ENCODE peak calls at places on chromosomes 5 and 9, in seven cellular contexts. One of them, this sample, is unnamed. For H3K4me1, the result is how much of the 10 kb centered on the place peaks cover.

GRCh38 chr5:57338068-57338848 is 144.4 kb downstream of the ACTBL2 start:
- DNase-seq in Peyer's patch: no peak
- DNase-seq in ovary: no peak
- DNase-seq in IMR-90: no peak
- DNase-seq in body of pancreas: peak
- DNase-seq in HCT116: peak
- DNase-seq in suprapubic skin: no peak
- DNase-seq in this sample: no peak

GRCh38 chr5:107812570-107813141 is 141.9 kb upstream of the EFNA5 start:
- DNase-seq in IMR-90: peak
- DNase-seq in HCT116: no peak
- DNase-seq in body of pancreas: no peak
- DNase-seq in Peyer's patch: no peak
- DNase-seq in suprapubic skin: no peak
- DNase-seq in ovary: no peak
- DNase-seq in this sample: no peak

GRCh38 chr5:64900618-64901017 is 131.9 kb downstream of the CWC27 start:
- DNase-seq in ovary: no peak
- DNase-seq in Peyer's patch: no peak
- DNase-seq in suprapubic skin: no peak
- DNase-seq in body of pancreas: no peak
- DNase-seq in HCT116: no peak
- DNase-seq in IMR-90: peak
- DNase-seq in this sample: no peak

GRCh38 chr5:71982717-71983395 is 124.4 kb upstream of the MAP1B start:
- DNase-seq in body of pancreas: no peak
- DNase-seq in suprapubic skin: no peak
- DNase-seq in IMR-90: no peak
- DNase-seq in ovary: no peak
- DNase-seq in HCT116: no peak
- DNase-seq in Peyer's patch: no peak
- DNase-seq in this sample: no peak

GRCh38 chr5:107478068-107478641 is 192.6 kb downstream of the EFNA5 start:
- DNase-seq in IMR-90: no peak
- DNase-seq in body of pancreas: no peak
- DNase-seq in ovary: no peak
- DNase-seq in suprapubic skin: no peak
- DNase-seq in Peyer's patch: no peak
- DNase-seq in HCT116: no peak
- DNase-seq in this sample: no peak

GRCh38 chr5:3594514-3595101 is 1.0 kb upstream of the IRX1 start:
- DNase-seq in ovary: no peak
- DNase-seq in body of pancreas: no peak
- DNase-seq in IMR-90: no peak
- DNase-seq in Peyer's patch: no peak
- DNase-seq in HCT116: no peak
- DNase-seq in suprapubic skin: no peak
- DNase-seq in this sample: no peak

GRCh38 chr5:79236364-79236969 is 536 bp downstream of the JMY start:
- DNase-seq in ovary: no peak
- DNase-seq in HCT116: no peak
- DNase-seq in body of pancreas: no peak
- DNase-seq in IMR-90: peak
- DNase-seq in suprapubic skin: peak
- DNase-seq in Peyer's patch: no peak
- DNase-seq in this sample: peak

GRCh38 chr5:82601085-82601484 is 322.9 kb upstream of the RPS23 start:
- DNase-seq in HCT116: no peak
- DNase-seq in ovary: no peak
- DNase-seq in IMR-90: no peak
- DNase-seq in Peyer's patch: peak
- DNase-seq in body of pancreas: no peak
- DNase-seq in suprapubic skin: no peak
- DNase-seq in this sample: no peak

GRCh38 chr9:109270971-109271900 is 49.6 kb downstream of the EPB41L4B start:
- DNase-seq in IMR-90: no peak
- DNase-seq in body of pancreas: no peak
- DNase-seq in HCT116: no peak
- DNase-seq in ovary: no peak
- DNase-seq in suprapubic skin: no peak
- DNase-seq in Peyer's patch: no peak
- DNase-seq in this sample: no peak

GRCh38 chr5:156595132-156595787 is 254.8 kb upstream of the PPP1R2B start:
- DNase-seq in IMR-90: no peak
- DNase-seq in suprapubic skin: no peak
- DNase-seq in ovary: no peak
- DNase-seq in Peyer's patch: no peak
- DNase-seq in body of pancreas: no peak
- DNase-seq in HCT116: no peak
- DNase-seq in this sample: no peak

GRCh38 chr9:105415344-105415980 is 32.4 kb upstream of the FSD1L start:
- DNase-seq in body of pancreas: peak
- DNase-seq in ovary: peak
- DNase-seq in IMR-90: peak
- DNase-seq in Peyer's patch: no peak
- DNase-seq in HCT116: peak
- DNase-seq in suprapubic skin: peak
- DNase-seq in this sample: peak

GRCh38 chr5:127564002-127564769 is 46.7 kb downstream of the PRRC1 start:
- DNase-seq in suprapubic skin: no peak
- DNase-seq in ovary: peak
- DNase-seq in body of pancreas: peak
- DNase-seq in Peyer's patch: no peak
- DNase-seq in IMR-90: peak
- DNase-seq in HCT116: peak
- DNase-seq in this sample: no peak

GRCh38 chr5:139635606-139636206 is 12.4 kb upstream of the CXXC5 start:
- DNase-seq in body of pancreas: peak
- DNase-seq in IMR-90: peak
- DNase-seq in HCT116: no peak
- DNase-seq in ovary: peak
- DNase-seq in suprapubic skin: peak
- DNase-seq in Peyer's patch: no peak
- DNase-seq in this sample: peak

GRCh38 chr9:122334916-122335315 is 35.9 kb upstream of the PTGS1 start:
- DNase-seq in IMR-90: peak
- DNase-seq in ovary: no peak
- DNase-seq in suprapubic skin: no peak
- DNase-seq in body of pancreas: no peak
- DNase-seq in HCT116: no peak
- DNase-seq in Peyer's patch: no peak
- DNase-seq in this sample: no peak

GRCh38 chr9:6686396-6686795 is 40.9 kb upstream of the GLDC start:
- DNase-seq in HCT116: no peak
- DNase-seq in ovary: no peak
- DNase-seq in Peyer's patch: no peak
- DNase-seq in IMR-90: peak
- DNase-seq in suprapubic skin: no peak
- DNase-seq in body of pancreas: no peak
- DNase-seq in this sample: no peak

GRCh38 chr5:38465702-38466443 is 90.6 kb downstream of the LIFR start:
- DNase-seq in HCT116: no peak
- DNase-seq in IMR-90: no peak
- DNase-seq in ovary: no peak
- DNase-seq in body of pancreas: no peak
- DNase-seq in Peyer's patch: no peak
- DNase-seq in suprapubic skin: no peak
- DNase-seq in this sample: no peak
- H3K4me1 ChIP-seq in HCT116: half or more
- H3K4me1 ChIP-seq in IMR-90: under half
- H3K4me1 ChIP-seq in ovary: under half
- H3K4me1 ChIP-seq in body of pancreas: under half
- H3K4me1 ChIP-seq in Peyer's patch: under half
- H3K4me1 ChIP-seq in suprapubic skin: half or more
- H3K4me1 ChIP-seq in this sample: under half

DNA sequence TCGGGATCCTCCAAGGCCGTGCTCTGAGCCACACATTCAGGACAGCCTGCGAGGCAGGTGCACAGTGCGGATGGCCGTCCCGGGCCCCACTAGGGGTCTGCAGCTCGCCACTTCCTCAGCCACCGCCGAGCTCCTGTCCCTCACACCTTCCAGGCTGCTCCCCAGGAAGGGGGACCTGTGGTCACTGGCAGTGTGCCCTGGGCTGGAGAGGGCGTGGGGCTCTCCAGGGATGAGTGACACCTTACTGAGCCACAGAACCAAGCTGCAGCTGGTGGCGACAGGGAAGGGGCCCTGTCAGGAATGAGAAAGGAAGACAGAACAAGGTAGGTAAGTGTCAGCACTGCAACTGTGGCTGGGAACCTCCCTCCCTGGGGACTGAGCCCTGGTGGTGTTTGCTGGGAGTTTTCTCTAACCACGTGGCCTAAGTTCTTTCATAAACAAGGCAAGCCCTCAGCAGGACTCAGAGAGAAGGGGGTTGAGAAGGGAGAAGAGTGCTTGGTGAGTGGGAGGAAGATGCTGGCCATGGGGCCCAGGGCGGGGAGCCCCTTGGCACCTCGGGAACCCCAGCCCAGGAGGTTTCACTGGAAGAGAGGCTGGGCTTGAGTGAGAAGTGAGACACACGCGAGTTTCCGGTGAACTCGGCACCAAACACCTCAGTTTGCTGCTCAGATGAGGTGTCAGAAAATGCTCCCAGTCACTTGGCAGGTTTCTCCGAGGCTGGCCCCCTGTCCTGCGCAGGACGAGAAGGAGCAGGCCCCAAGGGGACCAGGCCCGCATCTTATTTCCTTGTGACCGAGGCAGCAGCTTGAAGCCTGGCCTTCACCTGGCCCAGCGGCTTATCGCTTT is 5.2 kb downstream of the IL13 start:
- DNase-seq in body of pancreas: no peak
- DNase-seq in ovary: no peak
- DNase-seq in IMR-90: peak
- DNase-seq in suprapubic skin: no peak
- DNase-seq in Peyer's patch: no peak
- DNase-seq in HCT116: no peak
- DNase-seq in this sample: no peak
- TF ChIP-seq POLR2A in body of pancreas: no peak
- TF ChIP-seq POLR2A in ovary: no peak
- TF ChIP-seq POLR2A in IMR-90: no peak
- TF ChIP-seq POLR2A in suprapubic skin: no peak
- TF ChIP-seq POLR2A in Peyer's patch: no peak
- TF ChIP-seq POLR2A in HCT116: no peak
- TF ChIP-seq POLR2A in this sample: no peak

DNA sequence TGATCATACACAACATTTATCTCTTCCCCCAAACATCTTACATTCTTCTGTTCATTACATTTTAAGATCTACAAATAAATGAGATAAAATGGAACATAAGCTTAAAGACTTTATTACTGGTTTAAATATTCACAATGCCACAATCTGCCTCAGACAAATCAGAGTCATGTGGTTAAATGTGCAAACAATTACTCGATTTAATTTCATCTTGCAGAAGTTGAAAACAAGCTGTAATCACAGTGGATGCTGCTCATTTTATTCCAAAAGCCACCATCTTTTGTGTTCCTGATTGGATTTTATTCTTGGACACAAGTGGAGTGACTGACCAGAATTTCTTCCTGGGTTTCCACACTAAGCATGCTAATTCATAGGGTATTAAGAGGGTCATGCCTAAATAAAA is 33.2 kb downstream of the SPOCK1 start:
- DNase-seq in HCT116: no peak
- DNase-seq in ovary: no peak
- DNase-seq in suprapubic skin: no peak
- DNase-seq in body of pancreas: no peak
- DNase-seq in IMR-90: no peak
- DNase-seq in Peyer's patch: no peak
- DNase-seq in this sample: no peak
- H3K4me1 ChIP-seq in HCT116: under half
- H3K4me1 ChIP-seq in ovary: under half
- H3K4me1 ChIP-seq in suprapubic skin: under half
- H3K4me1 ChIP-seq in body of pancreas: under half
- H3K4me1 ChIP-seq in IMR-90: under half
- H3K4me1 ChIP-seq in Peyer's patch: under half
- H3K4me1 ChIP-seq in this sample: under half

DNA sequence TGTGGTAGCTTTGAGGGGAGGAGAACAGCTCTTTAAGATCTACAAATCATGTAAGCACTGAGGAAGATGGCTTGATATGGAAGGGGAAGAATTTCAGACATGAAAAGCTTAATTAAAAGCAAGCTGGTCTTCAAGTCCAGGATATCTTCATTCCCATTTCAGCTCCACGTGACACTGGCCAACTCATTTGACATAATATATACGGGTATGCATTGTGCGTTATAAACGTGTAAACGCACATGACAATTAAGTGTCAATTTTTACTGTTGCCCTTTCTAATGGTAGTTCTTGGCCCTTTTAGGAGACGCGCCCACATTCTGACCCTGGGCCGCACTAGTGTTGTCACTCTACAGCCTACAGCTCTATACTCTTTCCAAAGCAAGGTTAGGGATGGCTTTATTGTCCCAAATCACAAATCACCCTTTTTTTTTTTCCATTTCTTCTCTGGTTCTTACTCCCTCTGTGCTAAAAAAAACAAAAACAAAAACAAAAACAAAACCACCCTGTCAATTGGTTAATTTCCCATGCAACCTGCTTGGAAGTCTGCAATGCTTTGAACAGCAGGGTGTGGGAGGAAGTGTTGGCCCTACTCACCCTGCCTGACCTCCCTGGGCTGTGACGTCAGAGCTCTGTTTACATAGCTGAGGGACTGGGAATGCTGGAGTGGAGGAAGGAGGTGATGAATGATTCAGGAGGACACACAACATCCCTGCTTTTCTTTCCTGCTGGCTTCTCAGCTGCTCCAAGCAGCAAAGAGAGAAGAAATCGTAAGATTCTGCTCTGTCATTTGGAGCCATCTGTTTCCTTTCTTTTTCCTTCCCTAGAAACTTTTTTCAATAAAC is 19.3 kb downstream of the RFK start:
- DNase-seq in ovary: peak
- DNase-seq in body of pancreas: peak
- DNase-seq in suprapubic skin: no peak
- DNase-seq in Peyer's patch: peak
- DNase-seq in IMR-90: peak
- DNase-seq in HCT116: no peak
- DNase-seq in this sample: peak
- TF ChIP-seq POLR2A in ovary: no peak
- TF ChIP-seq POLR2A in body of pancreas: no peak
- TF ChIP-seq POLR2A in suprapubic skin: no peak
- TF ChIP-seq POLR2A in Peyer's patch: no peak
- TF ChIP-seq POLR2A in IMR-90: no peak
- TF ChIP-seq POLR2A in HCT116: no peak
- TF ChIP-seq POLR2A in this sample: no peak

GRCh38 chr5:15992918-15993317 is 186.7 kb downstream of the MARCHF11 start:
- DNase-seq in Peyer's patch: no peak
- DNase-seq in HCT116: no peak
- DNase-seq in ovary: no peak
- DNase-seq in body of pancreas: no peak
- DNase-seq in IMR-90: peak
- DNase-seq in suprapubic skin: no peak
- DNase-seq in this sample: no peak
- H3K4me1 ChIP-seq in Peyer's patch: under half
- H3K4me1 ChIP-seq in HCT116: under half
- H3K4me1 ChIP-seq in ovary: under half
- H3K4me1 ChIP-seq in body of pancreas: under half
- H3K4me1 ChIP-seq in IMR-90: under half
- H3K4me1 ChIP-seq in suprapubic skin: under half
- H3K4me1 ChIP-seq in this sample: under half